ENCODE peak calls at places on chromosomes 5 and 9, in eight cellular contexts. H, X, J, M, R, N, G and L are unnamed samples.

GRCh38 chr5:73104326-73104725 is 16.0 kb upstream of the TMEM171 start:
- DNase-seq in H (no peak), X (no peak), J (no peak), M (no peak), R (no peak), N (no peak), G (no peak), L (no peak)

GRCh38 chr5:54651482-54652076 is 134.0 kb downstream of the SNX18 start:
- DNase-seq in H (peak; percentile 22), X (peak; percentile 89), J (no peak), M (no peak), R (peak; percentile 88), N (peak; percentile 32), G (peak; percentile 89), L (peak; percentile 91)

GRCh38 chr5:134227259-134227658 is 1.4 kb upstream of the PPP2CA start:
- DNase-seq in H (peak; percentile 56), X (no peak), J (no peak), M (no peak), R (no peak), N (peak; percentile 42), G (no peak), L (peak; percentile 24)

GRCh38 chr9:21813575-21814473 is 11.4 kb downstream of the MTAP start:
- DNase-seq in H (peak; percentile 68), X (peak; percentile 88), J (peak; percentile 24), M (peak; percentile 68), R (no peak), N (peak; percentile 76), G (peak; percentile 76), L (peak; percentile 60)

GRCh38 chr9:134932656-134933055 is 14.9 kb upstream of the FCN1 start:
- DNase-seq in H (no peak), X (no peak), J (no peak), M (no peak), R (no peak), N (no peak), G (no peak), L (no peak)

GRCh38 chr5:159805021-159805420 is 111.3 kb upstream of the ADRA1B start:
- DNase-seq in H (peak; percentile 17), X (peak; percentile 22), J (no peak), M (no peak), R (no peak), N (peak; percentile 48), G (peak; percentile 75), L (no peak)

GRCh38 chr5:163563112-163563511 is 57.7 kb downstream of the MAT2B start:
- DNase-seq in H (no peak), X (no peak), J (no peak), M (no peak), R (no peak), N (no peak), G (no peak), L (no peak)

GRCh38 chr5:81778642-81779041 is 27.7 kb upstream of the SSBP2 start:
- DNase-seq in H (no peak), X (peak; percentile 44), J (no peak), M (no peak), R (no peak), N (no peak), G (no peak), L (peak; percentile 48)

GRCh38 chr5:102758576-102758975 is 3.5 kb downstream of the PAM start:
- DNase-seq in H (no peak), X (peak; percentile 73), J (no peak), M (no peak), R (no peak), N (no peak), G (no peak), L (no peak)

GRCh38 chr5:41195228-41195627 is 18.1 kb downstream of the C6 start:
- DNase-seq in H (no peak), X (no peak), J (no peak), M (no peak), R (no peak), N (no peak), G (no peak), L (no peak)
- H3K27ac ChIP-seq in H (no peak overlapping the region), X (no peak overlapping the region), J (no peak overlapping the region), M (no peak overlapping the region), R (no peak overlapping the region), N (no peak overlapping the region), G (peak overlapping the region; percentile 84), L (no peak overlapping the region)

GRCh38 chr9:133437753-133438531 is 15.8 kb downstream of the ADAMTS13 start:
- DNase-seq in H (no peak), X (no peak), J (no peak), M (no peak), R (no peak), N (no peak), G (no peak), L (no peak)

GRCh38 chr9:133441571-133441970 is 18.2 kb upstream of the CACFD1 start:
- DNase-seq in H (no peak), X (no peak), J (no peak), M (no peak), R (no peak), N (no peak), G (no peak), L (no peak)

GRCh38 chr9:133436706-133437105 is 14.5 kb downstream of the ADAMTS13 start:
- DNase-seq in H (no peak), X (no peak), J (no peak), M (no peak), R (no peak), N (no peak), G (no peak), L (no peak)

GRCh38 chr9:133440884-133441283 is 18.7 kb downstream of the ADAMTS13 start:
- DNase-seq in H (no peak), X (no peak), J (no peak), M (no peak), R (no peak), N (no peak), G (no peak), L (no peak)

GRCh38 chr9:133439337-133439736 is 17.2 kb downstream of the ADAMTS13 start:
- DNase-seq in H (no peak), X (no peak), J (no peak), M (no peak), R (no peak), N (no peak), G (no peak), L (no peak)
- H3K4me3 ChIP-seq in H (no peak overlapping the region), X (no peak overlapping the region), J (no peak overlapping the region), M (no peak overlapping the region), R (no peak overlapping the region), N (no peak overlapping the region), G (no peak overlapping the region), L (no peak overlapping the region)

DNA sequence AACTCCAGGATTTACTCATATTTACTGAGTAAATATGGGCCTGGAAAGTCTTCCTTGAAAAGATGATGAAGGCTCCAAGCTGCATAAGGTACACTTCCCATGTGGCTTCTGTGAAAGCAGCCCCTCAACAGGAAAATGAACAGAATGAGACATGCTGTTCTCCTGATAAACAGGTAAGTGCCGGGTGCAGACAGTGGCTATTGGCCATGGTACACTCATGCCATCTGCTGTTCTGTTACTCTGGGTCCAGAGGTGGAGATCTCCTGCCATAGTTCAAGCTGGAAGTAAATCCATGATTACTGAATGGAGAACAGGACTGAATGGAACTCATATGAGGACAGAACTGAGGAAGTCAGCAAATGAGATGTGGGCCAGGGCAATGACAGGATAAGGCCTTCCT is 103.6 kb downstream of the SLIT3 start:
- DNase-seq in H (peak; percentile 14), X (no peak), J (no peak), M (no peak), R (no peak), N (peak; percentile 30), G (no peak), L (no peak)
- TF ChIP-seq CTCF in H (no peak), X (no peak), J (no peak), M (no peak), R (no peak), N (no peak), G (no peak), L (no peak)

DNA sequence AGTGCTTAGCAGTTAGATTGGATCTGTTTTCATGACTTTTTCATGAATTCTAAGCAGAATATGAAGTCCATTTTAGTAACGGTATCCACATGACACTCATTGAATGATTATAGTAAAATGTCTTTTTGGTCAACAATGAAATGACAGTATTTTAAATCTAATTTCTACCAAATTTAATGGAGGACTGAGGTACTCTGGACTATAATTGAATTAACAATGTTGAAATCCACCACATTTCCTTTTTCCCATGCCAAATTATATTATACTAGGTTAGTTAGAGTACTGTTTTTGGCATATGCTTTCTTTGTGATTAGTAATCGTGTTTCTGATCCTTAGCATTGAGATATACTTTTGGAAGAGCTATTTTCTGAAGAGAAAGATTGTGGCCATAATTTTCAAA is 40.6 kb downstream of the CDC42SE2 start:
- DNase-seq in H (no peak), X (no peak), J (no peak), M (no peak), R (no peak), N (no peak), G (no peak), L (peak; percentile 26)
- H3K27ac ChIP-seq in H (no peak overlapping the region), X (no peak overlapping the region), J (no peak overlapping the region), M (no peak overlapping the region), R (no peak overlapping the region), N (no peak overlapping the region), G (no peak overlapping the region), L (peak overlapping the region; percentile 38)

GRCh38 chr9:95425910-95426551 is 90.7 kb downstream of the PTCH1 start:
- DNase-seq in H (peak; percentile 33), X (peak; percentile 50), J (no peak), M (no peak), R (no peak), N (no peak), G (no peak), L (peak; percentile 21)
- H3K4me3 ChIP-seq in H (peak overlapping the region; percentile 21), X (peak overlapping the region; percentile 38), J (peak overlapping the region; percentile 53), M (peak overlapping the region; percentile 54), R (peak overlapping the region; percentile 40), N (peak overlapping the region; percentile 61), G (peak overlapping the region; percentile 53), L (peak overlapping the region; percentile 34)

DNA sequence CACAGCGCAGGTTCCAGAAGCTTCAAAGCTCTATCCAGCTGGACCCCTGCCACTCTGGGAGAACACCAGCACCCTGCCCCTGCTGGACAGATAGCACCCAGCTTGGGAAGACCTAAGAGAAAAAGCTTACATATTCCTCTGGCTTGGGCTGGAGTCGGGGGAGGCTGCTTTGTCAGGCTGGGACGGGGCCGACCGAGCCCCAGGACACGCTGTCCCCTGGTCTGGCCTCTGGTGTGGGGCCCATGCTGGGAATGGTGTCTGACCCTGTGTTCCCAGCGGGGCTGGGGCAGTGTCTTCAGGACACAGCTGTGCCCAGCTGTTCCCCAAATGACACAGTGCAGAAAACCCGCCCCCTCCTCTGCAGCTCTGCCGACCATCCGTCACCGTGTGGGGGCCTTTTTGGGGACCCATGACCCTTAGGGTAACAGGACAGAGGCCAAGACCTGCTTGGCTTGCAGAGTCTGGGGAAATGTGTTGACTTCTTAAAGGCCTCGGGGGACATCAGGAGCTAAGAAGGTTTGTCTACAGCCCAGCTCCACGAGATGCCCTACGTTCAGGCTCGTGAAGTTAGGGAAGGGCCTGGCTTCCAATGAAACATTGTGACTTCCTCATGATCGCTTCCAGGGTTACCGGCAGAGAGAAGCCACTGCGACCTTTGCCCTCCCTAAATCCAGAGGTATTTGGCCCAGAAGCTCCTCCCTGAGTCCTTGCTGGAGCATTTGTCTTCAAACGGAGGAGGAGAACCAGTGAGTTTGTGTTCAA is 20.4 kb upstream of the SLC2A6 start:
- DNase-seq in H (no peak), X (no peak), J (no peak), M (no peak), R (no peak), N (no peak), G (no peak), L (no peak)
- TF ChIP-seq CTCF in H (no peak), X (no peak), J (no peak), M (peak; percentile 10), R (no peak), N (no peak), G (no peak), L (no peak)